ENCODE peak calls at places on chromosomes 5 and 9, in seven cellular contexts. H is KBM-7, M is neuronal stem cell, O is Daoy, U is RPMI7951, P is H9, F is posterior cingulate gyrus. K is an unnamed sample.
A peak's percentile ranks its signal among the peaks of the same experiment; 100 is the strongest.

GRCh38 chr9:137295313-137296213 is 6.5 kb downstream of the NRARP start:
- DNase-seq in F (no peak), M (peak; percentile 62), U (no peak), O (peak; percentile 70), P (peak; percentile 66), H (peak; percentile 58), K (peak; percentile 26)

GRCh38 chr5:43469671-43470396 is 13.8 kb downstream of the TMEM267 start:
- DNase-seq in H (no peak), O (no peak), U (no peak), F (no peak), M (no peak), P (no peak), K (peak; percentile 23)

GRCh38 chr5:149228610-149229297 is 42.9 kb upstream of the AFAP1L1 start:
- DNase-seq in P (peak; percentile 46), M (no peak), F (no peak), H (peak; percentile 31), U (peak; percentile 90), O (peak; percentile 86), K (peak; percentile 84)

GRCh38 chr5:105392122-105392709 is 1829.6 kb upstream of the NUDT12 start:
- DNase-seq in H (no peak), F (no peak), P (peak; percentile 19), U (no peak), O (no peak), M (no peak), K (peak; percentile 23)

GRCh38 chr5:142974449-142974848 is 204.3 kb downstream of the ARHGAP26 start:
- DNase-seq in O (no peak), P (no peak), F (no peak), H (no peak), U (no peak), M (no peak), K (no peak)

GRCh38 chr5:81750308-81751008 is 439 bp downstream of the SSBP2 start:
- DNase-seq in P (no peak), F (no peak), M (no peak), O (peak; percentile 19), H (no peak), U (no peak), K (no peak)

GRCh38 chr9:137150485-137151060 is 11.6 kb downstream of the GRIN1 start:
- DNase-seq in U (peak; percentile 78), P (peak; percentile 85), O (no peak), H (peak; percentile 97), F (no peak), M (no peak), K (peak; percentile 70)

GRCh38 chr9:130888146-130888885 is 8.3 kb downstream of the QRFP start:
- DNase-seq in F (no peak), H (no peak), P (no peak), M (no peak), U (no peak), O (no peak), K (no peak)

GRCh38 chr5:175894251-175894650 is 22.9 kb downstream of the CPLX2 start:
- DNase-seq in F (no peak), U (no peak), M (no peak), P (no peak), H (no peak), O (no peak), K (no peak)

GRCh38 chr5:23025604-23026003 is 172.5 kb upstream of the CDH12 start:
- DNase-seq in O (no peak), H (no peak), M (no peak), P (no peak), U (no peak), F (no peak), K (no peak)

GRCh38 chr9:91422832-91423711 is 560 bp downstream of the NFIL3 start:
- DNase-seq in F (peak; percentile 56), M (peak; percentile 56), P (peak; percentile 61), O (peak; percentile 83), H (peak; percentile 64), U (peak; percentile 68), K (peak; percentile 62)

GRCh38 chr9:70419546-70420266 is 5.2 kb upstream of the KLF9 start:
- DNase-seq in O (peak; percentile 97), F (peak; percentile 81), H (peak; percentile 96), U (peak; percentile 96), M (peak; percentile 58), P (peak; percentile 71), K (peak; percentile 91)

GRCh38 chr9:22036866-22037626 is 27.9 kb upstream of the CDKN2B start:
- DNase-seq in U (no peak), P (no peak), O (no peak), F (no peak), M (no peak), H (peak; percentile 45), K (no peak)

GRCh38 chr9:12846035-12846434 is 71.2 kb downstream of the LURAP1L start:
- DNase-seq in F (no peak), H (no peak), M (no peak), O (no peak), P (no peak), U (no peak), K (no peak)

GRCh38 chr5:180306796-180307195 is 14.9 kb upstream of the MAPK9 start:
- DNase-seq in P (no peak), O (no peak), M (no peak), H (no peak), F (no peak), U (no peak), K (no peak)

K was measured in SK-MEL-5.